ENCODE peak calls at places on chromosome 19, in ten cellular contexts. One of them, this sample, is unnamed.

GRCh38 chr19:54465367-54466109 is 2.0 kb upstream of the LENG9 start:
- DNase-seq in iris pigment epithelial cell: no peak
- DNase-seq in activated naive CD4-positive, alpha-beta T cell treated with anti-CD3 and anti-CD28 coated beads for 36 hours: no peak
- DNase-seq in SK-N-SH: no peak
- DNase-seq in NCI-H774: no peak
- DNase-seq in COR-L47: no peak
- DNase-seq in epithelial cell of esophagus: no peak
- DNase-seq in EL: no peak
- DNase-seq in NCI-H2171: no peak
- DNase-seq in T-helper 1 cell: no peak
- DNase-seq in this sample: no peak

GRCh38 chr19:44951179-44952159 is 3.7 kb upstream of the CLPTM1 start:
- DNase-seq in SK-N-SH: peak
- DNase-seq in NCI-H2171: peak
- DNase-seq in T-helper 1 cell: peak
- DNase-seq in NCI-H774: peak
- DNase-seq in COR-L47: peak
- DNase-seq in activated naive CD4-positive, alpha-beta T cell treated with anti-CD3 and anti-CD28 coated beads for 36 hours: peak
- DNase-seq in epithelial cell of esophagus: peak
- DNase-seq in EL: peak
- DNase-seq in iris pigment epithelial cell: peak
- DNase-seq in this sample: peak

GRCh38 chr19:35078807-35079206 is 36.8 kb upstream of the FXYD3 start:
- DNase-seq in activated naive CD4-positive, alpha-beta T cell treated with anti-CD3 and anti-CD28 coated beads for 36 hours: no peak
- DNase-seq in NCI-H2171: no peak
- DNase-seq in SK-N-SH: no peak
- DNase-seq in COR-L47: no peak
- DNase-seq in T-helper 1 cell: no peak
- DNase-seq in NCI-H774: no peak
- DNase-seq in epithelial cell of esophagus: no peak
- DNase-seq in EL: no peak
- DNase-seq in iris pigment epithelial cell: no peak
- DNase-seq in this sample: no peak

GRCh38 chr19:9947441-9947840 is 11.1 kb upstream of the OLFM2 start:
- DNase-seq in epithelial cell of esophagus: no peak
- DNase-seq in NCI-H2171: no peak
- DNase-seq in SK-N-SH: no peak
- DNase-seq in NCI-H774: no peak
- DNase-seq in EL: no peak
- DNase-seq in COR-L47: no peak
- DNase-seq in iris pigment epithelial cell: no peak
- DNase-seq in activated naive CD4-positive, alpha-beta T cell treated with anti-CD3 and anti-CD28 coated beads for 36 hours: no peak
- DNase-seq in T-helper 1 cell: no peak
- DNase-seq in this sample: no peak

GRCh38 chr19:15576526-15577156 is 38.4 kb upstream of the CYP4F8 start:
- DNase-seq in EL: no peak
- DNase-seq in iris pigment epithelial cell: no peak
- DNase-seq in COR-L47: no peak
- DNase-seq in activated naive CD4-positive, alpha-beta T cell treated with anti-CD3 and anti-CD28 coated beads for 36 hours: no peak
- DNase-seq in SK-N-SH: no peak
- DNase-seq in NCI-H774: no peak
- DNase-seq in epithelial cell of esophagus: no peak
- DNase-seq in T-helper 1 cell: no peak
- DNase-seq in NCI-H2171: no peak
- DNase-seq in this sample: no peak

GRCh38 chr19:3176715-3177501 is 1.7 kb upstream of the S1PR4 start:
- DNase-seq in T-helper 1 cell: peak
- DNase-seq in EL: peak
- DNase-seq in NCI-H2171: no peak
- DNase-seq in SK-N-SH: no peak
- DNase-seq in NCI-H774: no peak
- DNase-seq in epithelial cell of esophagus: peak
- DNase-seq in iris pigment epithelial cell: peak
- DNase-seq in activated naive CD4-positive, alpha-beta T cell treated with anti-CD3 and anti-CD28 coated beads for 36 hours: peak
- DNase-seq in COR-L47: no peak
- DNase-seq in this sample: no peak

GRCh38 chr19:19545128-19545591 is 7.1 kb downstream of the CILP2 start:
- DNase-seq in iris pigment epithelial cell: no peak
- DNase-seq in NCI-H2171: no peak
- DNase-seq in EL: no peak
- DNase-seq in activated naive CD4-positive, alpha-beta T cell treated with anti-CD3 and anti-CD28 coated beads for 36 hours: no peak
- DNase-seq in epithelial cell of esophagus: no peak
- DNase-seq in T-helper 1 cell: no peak
- DNase-seq in NCI-H774: no peak
- DNase-seq in SK-N-SH: no peak
- DNase-seq in COR-L47: no peak
- DNase-seq in this sample: no peak

GRCh38 chr19:18789883-18790565 is 1.1 kb downstream of the COMP start:
- DNase-seq in COR-L47: peak
- DNase-seq in SK-N-SH: peak
- DNase-seq in EL: peak
- DNase-seq in activated naive CD4-positive, alpha-beta T cell treated with anti-CD3 and anti-CD28 coated beads for 36 hours: peak
- DNase-seq in iris pigment epithelial cell: peak
- DNase-seq in T-helper 1 cell: no peak
- DNase-seq in epithelial cell of esophagus: no peak
- DNase-seq in NCI-H2171: no peak
- DNase-seq in NCI-H774: no peak
- DNase-seq in this sample: peak

GRCh38 chr19:10010939-10011338 is 635 bp upstream of the COL5A3 start:
- DNase-seq in NCI-H2171: no peak
- DNase-seq in SK-N-SH: peak
- DNase-seq in epithelial cell of esophagus: no peak
- DNase-seq in NCI-H774: no peak
- DNase-seq in iris pigment epithelial cell: no peak
- DNase-seq in activated naive CD4-positive, alpha-beta T cell treated with anti-CD3 and anti-CD28 coated beads for 36 hours: no peak
- DNase-seq in COR-L47: no peak
- DNase-seq in EL: no peak
- DNase-seq in T-helper 1 cell: no peak
- DNase-seq in this sample: no peak

GRCh38 chr19:19866599-19867248 is 1.0 kb downstream of the ZNF253 start:
- DNase-seq in epithelial cell of esophagus: peak
- DNase-seq in activated naive CD4-positive, alpha-beta T cell treated with anti-CD3 and anti-CD28 coated beads for 36 hours: peak
- DNase-seq in EL: peak
- DNase-seq in iris pigment epithelial cell: peak
- DNase-seq in SK-N-SH: peak
- DNase-seq in COR-L47: no peak
- DNase-seq in T-helper 1 cell: peak
- DNase-seq in NCI-H774: peak
- DNase-seq in NCI-H2171: no peak
- DNase-seq in this sample: peak

GRCh38 chr19:54165222-54165621 is 5.7 kb upstream of the LENG1 start:
- DNase-seq in NCI-H774: no peak
- DNase-seq in iris pigment epithelial cell: no peak
- DNase-seq in epithelial cell of esophagus: no peak
- DNase-seq in EL: no peak
- DNase-seq in T-helper 1 cell: no peak
- DNase-seq in COR-L47: no peak
- DNase-seq in NCI-H2171: no peak
- DNase-seq in activated naive CD4-positive, alpha-beta T cell treated with anti-CD3 and anti-CD28 coated beads for 36 hours: no peak
- DNase-seq in SK-N-SH: no peak
- DNase-seq in this sample: no peak

GRCh38 chr19:34766386-34766785 is 6.6 kb downstream of the ZNF599 start:
- DNase-seq in EL: peak
- DNase-seq in T-helper 1 cell: no peak
- DNase-seq in activated naive CD4-positive, alpha-beta T cell treated with anti-CD3 and anti-CD28 coated beads for 36 hours: no peak
- DNase-seq in iris pigment epithelial cell: peak
- DNase-seq in NCI-H774: no peak
- DNase-seq in SK-N-SH: no peak
- DNase-seq in NCI-H2171: no peak
- DNase-seq in epithelial cell of esophagus: peak
- DNase-seq in COR-L47: no peak
- DNase-seq in this sample: no peak

GRCh38 chr19:16661480-16662034 is 618 bp downstream of the TMEM38A start:
- DNase-seq in COR-L47: no peak
- DNase-seq in SK-N-SH: peak
- DNase-seq in EL: no peak
- DNase-seq in iris pigment epithelial cell: no peak
- DNase-seq in NCI-H774: no peak
- DNase-seq in NCI-H2171: no peak
- DNase-seq in T-helper 1 cell: no peak
- DNase-seq in epithelial cell of esophagus: no peak
- DNase-seq in activated naive CD4-positive, alpha-beta T cell treated with anti-CD3 and anti-CD28 coated beads for 36 hours: peak
- DNase-seq in this sample: peak

GRCh38 chr19:35214766-35215422 is 13.6 kb downstream of the FAM187B start:
- DNase-seq in T-helper 1 cell: no peak
- DNase-seq in EL: no peak
- DNase-seq in SK-N-SH: no peak
- DNase-seq in NCI-H774: no peak
- DNase-seq in NCI-H2171: no peak
- DNase-seq in epithelial cell of esophagus: no peak
- DNase-seq in iris pigment epithelial cell: no peak
- DNase-seq in activated naive CD4-positive, alpha-beta T cell treated with anti-CD3 and anti-CD28 coated beads for 36 hours: no peak
- DNase-seq in COR-L47: no peak
- DNase-seq in this sample: no peak

GRCh38 chr19:925912-926594 is at the start of gene ARID3A:
- DNase-seq in NCI-H774: no peak
- DNase-seq in SK-N-SH: peak
- DNase-seq in NCI-H2171: peak
- DNase-seq in COR-L47: peak
- DNase-seq in iris pigment epithelial cell: peak
- DNase-seq in T-helper 1 cell: no peak
- DNase-seq in epithelial cell of esophagus: peak
- DNase-seq in EL: no peak
- DNase-seq in activated naive CD4-positive, alpha-beta T cell treated with anti-CD3 and anti-CD28 coated beads for 36 hours: no peak
- DNase-seq in this sample: peak

GRCh38 chr19:4676955-4677731 is 7.0 kb upstream of the MYDGF start:
- DNase-seq in activated naive CD4-positive, alpha-beta T cell treated with anti-CD3 and anti-CD28 coated beads for 36 hours: peak
- DNase-seq in NCI-H774: no peak
- DNase-seq in SK-N-SH: peak
- DNase-seq in T-helper 1 cell: no peak
- DNase-seq in NCI-H2171: no peak
- DNase-seq in COR-L47: peak
- DNase-seq in iris pigment epithelial cell: peak
- DNase-seq in epithelial cell of esophagus: peak
- DNase-seq in EL: peak
- DNase-seq in this sample: no peak

GRCh38 chr19:3346677-3347353 is 19.6 kb upstream of the NFIC start:
- DNase-seq in iris pigment epithelial cell: no peak
- DNase-seq in NCI-H2171: no peak
- DNase-seq in COR-L47: no peak
- DNase-seq in activated naive CD4-positive, alpha-beta T cell treated with anti-CD3 and anti-CD28 coated beads for 36 hours: no peak
- DNase-seq in epithelial cell of esophagus: no peak
- DNase-seq in NCI-H774: no peak
- DNase-seq in EL: peak
- DNase-seq in T-helper 1 cell: no peak
- DNase-seq in SK-N-SH: no peak
- DNase-seq in this sample: no peak

GRCh38 chr19:4134351-4134750 is 10.4 kb upstream of the MAP2K2 start:
- DNase-seq in epithelial cell of esophagus: no peak
- DNase-seq in activated naive CD4-positive, alpha-beta T cell treated with anti-CD3 and anti-CD28 coated beads for 36 hours: no peak
- DNase-seq in NCI-H774: no peak
- DNase-seq in COR-L47: no peak
- DNase-seq in EL: no peak
- DNase-seq in NCI-H2171: no peak
- DNase-seq in iris pigment epithelial cell: no peak
- DNase-seq in T-helper 1 cell: no peak
- DNase-seq in SK-N-SH: no peak
- DNase-seq in this sample: no peak

This sample was measured in GM13976.